ENCODE peak calls at places on chromosome 2, in six cellular contexts. T is HL-60, L is HT1080, P is mucosa of gallbladder, A is NCI-H1694, V is Kasumi-1. O is an unnamed sample.

GRCh38 chr2:231917280-231918088 is 8.7 kb downstream of the NPPC start:
- DNase-seq in A (no peak), P (no peak), L (no peak), V (no peak), T (no peak), O (no peak)

GRCh38 chr2:66481100-66481549 is 46.2 kb downstream of the MEIS1 start:
- DNase-seq in A (no peak), T (peak; percentile 14), L (peak; percentile 93), P (no peak), V (peak; percentile 75), O (no peak)

GRCh38 chr2:101057051-101057933 is 55.2 kb downstream of the RPL31 start:
- DNase-seq in T (no peak), A (no peak), P (no peak), V (no peak), L (no peak), O (no peak)

GRCh38 chr2:45497355-45497754 is 113.7 kb downstream of the SRBD1 start:
- DNase-seq in L (no peak), T (no peak), P (no peak), A (no peak), V (no peak), O (peak; percentile 10)

GRCh38 chr2:67215214-67215613 is 181.9 kb upstream of the ETAA1 start:
- DNase-seq in L (peak; percentile 77), V (peak; percentile 48), P (peak; percentile 37), T (peak; percentile 5), A (peak; percentile 3), O (no peak)

GRCh38 chr2:42345986-42346385 is 15.0 kb downstream of the COX7A2L start:
- DNase-seq in P (no peak), L (no peak), A (no peak), V (no peak), T (no peak), O (no peak)

GRCh38 chr2:188193230-188193629 is 98.4 kb upstream of the GULP1 start:
- DNase-seq in L (peak; percentile 42), T (no peak), A (no peak), P (no peak), V (no peak), O (no peak)

GRCh38 chr2:219435701-219436100 is 1.1 kb downstream of the SPEG start:
- DNase-seq in V (no peak), T (no peak), A (no peak), P (no peak), L (no peak), O (no peak)

GRCh38 chr2:157168501-157168900 is 89.0 kb upstream of the GALNT5 start:
- DNase-seq in A (no peak), L (no peak), V (no peak), T (no peak), P (no peak), O (no peak)

GRCh38 chr2:80326214-80326613 is 21.7 kb upstream of the LRRTM1 start:
- DNase-seq in P (no peak), V (peak; percentile 75), L (peak; percentile 6), A (peak; percentile 54), T (no peak), O (peak; percentile 40)

O was measured in OCI-LY7.